ENCODE peak calls at places on chromosomes 2 and 18, in ten cellular contexts. V, N, Y, W, E, C, Z, M, B and T are unnamed samples.

GRCh38 chr18:48975817-48976649 is 25.3 kb upstream of the SMAD7 start:
- DNase-seq in V (no peak), N (no peak), Y (peak), W (peak), E (no peak), C (peak), Z (peak), M (peak), B (peak), T (peak)

GRCh38 chr2:95024960-95025405 is 525 bp upstream of the MAL start:
- DNase-seq in V (no peak), N (no peak), Y (no peak), W (no peak), E (no peak), C (no peak), Z (peak), M (no peak), B (peak), T (no peak)

GRCh38 chr2:40653829-40654228 is 201.9 kb upstream of the SLC8A1 start:
- DNase-seq in V (no peak), N (no peak), Y (no peak), W (peak), E (no peak), C (no peak), Z (no peak), M (no peak), B (no peak), T (no peak)

GRCh38 chr2:205590759-205591158 is 91.5 kb upstream of the NRP2 start:
- DNase-seq in V (no peak), N (no peak), Y (no peak), W (peak), E (peak), C (no peak), Z (no peak), M (no peak), B (no peak), T (no peak)

GRCh38 chr18:34710430-34711386 is 610 bp downstream of the DTNA start:
- DNase-seq in V (no peak), N (peak), Y (no peak), W (no peak), E (no peak), C (no peak), Z (no peak), M (no peak), B (no peak), T (no peak)

GRCh38 chr2:46651363-46652099 is 172.2 kb downstream of the TMEM247 start:
- DNase-seq in V (no peak), N (no peak), Y (no peak), W (no peak), E (no peak), C (no peak), Z (no peak), M (no peak), B (no peak), T (no peak)

GRCh38 chr2:186170693-186171092 is 315.4 kb upstream of the ZC3H15 start:
- DNase-seq in V (no peak), N (no peak), Y (no peak), W (no peak), E (no peak), C (no peak), Z (no peak), M (no peak), B (no peak), T (no peak)

GRCh38 chr2:201654611-201655384 is 11.5 kb upstream of the TMEM237 start:
- DNase-seq in V (no peak), N (no peak), Y (no peak), W (no peak), E (no peak), C (no peak), Z (no peak), M (no peak), B (no peak), T (no peak)

GRCh38 chr2:237359894-237360780 is 53.8 kb downstream of the COL6A3 start:
- DNase-seq in V (no peak), N (no peak), Y (no peak), W (no peak), E (no peak), C (no peak), Z (no peak), M (no peak), B (peak), T (no peak)

GRCh38 chr2:43106767-43107527 is 119.5 kb downstream of the ZFP36L2 start:
- DNase-seq in V (peak), N (no peak), Y (peak), W (no peak), E (no peak), C (no peak), Z (no peak), M (no peak), B (no peak), T (no peak)